ENCODE peak calls at places on chromosomes 16 and 17, in six cellular contexts. L is GM23248, N is IMR-90, A is upper lobe of left lung, Y is neuronal stem cell, H is mammary epithelial cell. I is an unnamed sample.

GRCh38 chr17:2710075-2710803 is 1.3 kb downstream of the CLUH start:
- DNase-seq in A (no peak), N (no peak), Y (no peak), H (no peak), L (peak), I (no peak)

GRCh38 chr16:85431431-85432124 is 181.5 kb upstream of the GSE1 start:
- DNase-seq in Y (no peak), N (no peak), H (no peak), A (no peak), L (no peak), I (no peak)

GRCh38 chr16:67934306-67935095 is 2.1 kb downstream of the PSMB10 start:
- DNase-seq in N (no peak), Y (no peak), L (no peak), H (no peak), A (no peak), I (no peak)

GRCh38 chr16:66551362-66551761 is 1.0 kb upstream of the CKLF start:
- DNase-seq in A (peak), L (peak), N (peak), Y (no peak), H (no peak), I (no peak)

GRCh38 chr17:60371818-60372510 is 20.0 kb downstream of the USP32 start:
- DNase-seq in H (no peak), N (no peak), A (no peak), Y (no peak), L (no peak), I (no peak)

GRCh38 chr16:86718118-86718517 is 139.8 kb downstream of the FOXL1 start:
- DNase-seq in A (no peak), N (peak), H (peak), L (no peak), Y (no peak), I (peak)

GRCh38 chr16:10356870-10357842 is 28.7 kb upstream of the ATF7IP2 start:
- DNase-seq in A (no peak), L (no peak), N (no peak), Y (no peak), H (no peak), I (no peak)

GRCh38 chr16:58960484-58960883 is 226.4 kb upstream of the GOT2 start:
- DNase-seq in N (no peak), Y (no peak), L (no peak), H (no peak), A (no peak), I (no peak)

GRCh38 chr17:2064511-2064910 is 9.6 kb downstream of the HIC1 start:
- DNase-seq in Y (no peak), N (no peak), H (no peak), A (no peak), L (no peak), I (no peak)

GRCh38 chr16:17476414-17477259 is 5.9 kb upstream of the XYLT1 start:
- DNase-seq in Y (no peak), H (peak), L (peak), N (peak), A (no peak), I (no peak)
- H3K27ac ChIP-seq in Y (no peak), H (no peak), L (no peak), N (no peak), A (no peak), I (no peak)

GRCh38 chr17:61413654-61414133 is 14.1 kb downstream of the TBX2 start:
- DNase-seq in L (no peak), A (no peak), H (no peak), N (no peak), Y (no peak), I (no peak)

GRCh38 chr17:61412860-61413653 is 13.4 kb downstream of the TBX2 start:
- DNase-seq in L (no peak), H (no peak), A (no peak), Y (no peak), N (no peak), I (peak)

GRCh38 chr17:61415374-61416210 is 15.9 kb downstream of the TBX2 start:
- DNase-seq in Y (no peak), A (no peak), N (peak), H (no peak), L (peak), I (peak)

GRCh38 chr17:61414936-61415251 is 15.3 kb downstream of the TBX2 start:
- DNase-seq in H (no peak), A (no peak), N (no peak), Y (no peak), L (no peak), I (no peak)

DNA sequence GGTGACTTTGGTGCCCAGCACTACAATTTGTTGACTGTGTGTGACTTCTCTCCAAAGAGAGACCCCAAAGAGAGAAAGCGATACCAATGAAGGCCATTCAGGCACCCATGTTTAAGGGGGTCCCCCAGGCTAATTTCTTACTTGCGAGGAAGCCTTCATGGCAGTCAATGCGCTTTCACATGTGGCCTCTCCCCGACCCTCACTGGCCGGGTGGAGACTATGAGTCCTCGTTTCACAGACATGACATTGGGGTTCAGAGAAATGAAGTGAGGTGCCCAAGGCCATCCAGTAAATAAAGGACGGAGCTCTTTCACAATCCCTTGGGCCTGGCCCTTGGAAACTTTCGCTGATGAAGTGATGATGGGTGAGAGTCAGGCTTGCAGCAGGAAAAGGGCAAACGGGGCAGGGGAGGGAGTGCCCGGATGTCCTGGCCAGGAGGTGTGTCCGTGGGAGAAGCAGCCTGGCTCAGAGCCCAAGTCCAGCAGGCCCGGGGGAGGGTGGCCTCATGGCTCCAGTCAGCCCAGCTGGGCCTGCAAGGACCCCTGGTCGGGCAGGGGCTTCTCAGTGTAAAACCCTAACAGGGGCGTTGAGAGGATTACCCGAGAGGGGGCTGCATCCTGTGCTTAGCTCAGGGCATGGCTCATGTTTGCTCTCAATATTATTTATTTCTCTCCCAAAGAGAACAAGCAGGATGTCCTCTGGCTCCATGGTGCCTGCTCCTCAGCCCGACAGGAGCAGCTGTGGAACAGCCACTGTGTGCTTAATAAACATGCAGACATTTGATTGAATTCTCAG is 14.7 kb downstream of the TBX2 start:
- DNase-seq in Y (no peak), L (no peak), H (no peak), N (no peak), A (no peak), I (peak)
- H3K27ac ChIP-seq in Y (no peak), L (no peak), H (no peak), N (no peak), A (peak), I (no peak)

DNA sequence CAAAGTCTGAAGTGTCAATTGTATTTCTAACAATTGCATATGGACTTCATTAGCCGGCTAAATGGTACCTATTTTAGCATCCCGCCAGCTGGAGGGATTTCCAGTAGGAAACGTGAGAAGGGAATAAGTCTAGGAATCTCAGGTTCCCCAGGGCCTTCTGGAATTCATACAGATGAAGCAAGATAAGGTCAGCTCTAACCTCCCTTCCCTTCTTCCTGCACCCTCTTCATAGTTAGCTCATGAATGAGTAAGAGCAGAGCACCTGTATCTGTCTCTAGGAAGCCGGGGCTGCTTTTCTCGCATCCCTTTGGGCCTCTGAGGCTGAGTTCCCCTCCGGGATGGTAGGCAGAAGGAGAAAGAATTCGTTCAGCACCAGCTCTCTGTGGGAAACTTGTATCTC is 213.1 kb upstream of the ELAC2 start:
- DNase-seq in L (no peak), N (no peak), A (no peak), Y (no peak), H (no peak), I (no peak)
- H3K27ac ChIP-seq in L (no peak), N (no peak), A (no peak), Y (no peak), H (no peak), I (no peak)

DNA sequence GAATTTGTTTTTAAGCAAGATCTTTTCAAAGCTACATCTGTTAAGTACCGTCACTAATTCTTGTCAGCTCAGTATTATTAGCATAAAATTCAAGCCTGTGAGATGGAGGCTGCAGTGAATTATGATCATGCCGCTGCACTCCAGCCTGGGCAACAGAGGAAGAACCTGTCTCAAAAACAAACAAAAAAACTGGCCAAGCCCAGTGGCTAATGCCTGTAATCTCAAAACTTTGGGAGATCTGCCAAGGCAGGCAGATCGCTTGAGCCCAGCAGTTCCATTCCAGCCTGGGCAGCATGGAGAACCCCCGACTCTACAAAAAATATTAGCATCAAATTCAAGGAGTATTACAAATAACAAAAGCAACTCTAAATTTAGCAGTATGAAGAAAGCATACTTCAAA is 88.0 kb downstream of the STXBP4 start:
- DNase-seq in A (peak), H (no peak), L (no peak), Y (no peak), N (no peak), I (no peak)
- H3K27ac ChIP-seq in A (no peak), H (no peak), L (no peak), Y (no peak), N (no peak), I (no peak)

DNA sequence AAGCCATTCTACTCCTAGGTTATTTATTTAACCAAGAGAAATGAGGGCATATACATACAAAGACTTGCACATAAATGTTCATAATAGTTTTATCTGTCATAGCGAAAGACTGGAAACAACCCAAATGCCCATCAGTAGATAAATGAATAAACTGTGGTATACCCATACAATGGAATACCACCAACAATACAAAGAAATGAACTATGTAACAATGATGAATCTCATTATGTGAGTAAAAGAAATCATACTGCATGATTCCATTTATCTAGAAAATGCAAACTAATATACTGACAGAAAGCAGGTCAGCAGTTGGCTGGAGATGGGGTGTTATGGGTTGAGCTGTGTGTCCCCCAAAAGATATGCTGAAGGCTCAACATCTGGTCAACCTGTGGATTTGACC is 57.3 kb downstream of the CEP95 start:
- DNase-seq in N (no peak), H (no peak), L (no peak), Y (no peak), A (no peak), I (no peak)
- H3K27ac ChIP-seq in N (no peak), H (no peak), L (peak), Y (no peak), A (no peak), I (no peak)

GRCh38 chr17:78141437-78142112 is 4.6 kb upstream of the C17orf99 start:
- DNase-seq in A (no peak), L (no peak), H (peak), Y (no peak), N (no peak), I (no peak)

GRCh38 chr17:78144736-78145641 is 1.2 kb upstream of the C17orf99 start:
- DNase-seq in L (no peak), H (no peak), N (no peak), A (peak), Y (no peak), I (peak)

GRCh38 chr17:78144146-78144719 is 2.0 kb upstream of the C17orf99 start:
- DNase-seq in L (peak), N (peak), H (peak), Y (no peak), A (peak), I (no peak)

GRCh38 chr17:78142113-78142861 is 3.9 kb upstream of the C17orf99 start:
- DNase-seq in A (peak), L (peak), Y (no peak), H (peak), N (peak), I (peak)

GRCh38 chr17:78143214-78144145 is 2.7 kb upstream of the C17orf99 start:
- DNase-seq in A (no peak), N (no peak), Y (no peak), H (no peak), L (no peak), I (no peak)
- H3K27ac ChIP-seq in A (peak), N (no peak), Y (no peak), H (no peak), L (no peak), I (peak)

GRCh38 chr17:78082988-78083387 is 45.6 kb downstream of the TMC6 start:
- DNase-seq in N (no peak), Y (no peak), L (no peak), H (no peak), A (no peak), I (no peak)
- H3K27ac ChIP-seq in N (no peak), Y (no peak), L (no peak), H (no peak), A (no peak), I (no peak)

DNA sequence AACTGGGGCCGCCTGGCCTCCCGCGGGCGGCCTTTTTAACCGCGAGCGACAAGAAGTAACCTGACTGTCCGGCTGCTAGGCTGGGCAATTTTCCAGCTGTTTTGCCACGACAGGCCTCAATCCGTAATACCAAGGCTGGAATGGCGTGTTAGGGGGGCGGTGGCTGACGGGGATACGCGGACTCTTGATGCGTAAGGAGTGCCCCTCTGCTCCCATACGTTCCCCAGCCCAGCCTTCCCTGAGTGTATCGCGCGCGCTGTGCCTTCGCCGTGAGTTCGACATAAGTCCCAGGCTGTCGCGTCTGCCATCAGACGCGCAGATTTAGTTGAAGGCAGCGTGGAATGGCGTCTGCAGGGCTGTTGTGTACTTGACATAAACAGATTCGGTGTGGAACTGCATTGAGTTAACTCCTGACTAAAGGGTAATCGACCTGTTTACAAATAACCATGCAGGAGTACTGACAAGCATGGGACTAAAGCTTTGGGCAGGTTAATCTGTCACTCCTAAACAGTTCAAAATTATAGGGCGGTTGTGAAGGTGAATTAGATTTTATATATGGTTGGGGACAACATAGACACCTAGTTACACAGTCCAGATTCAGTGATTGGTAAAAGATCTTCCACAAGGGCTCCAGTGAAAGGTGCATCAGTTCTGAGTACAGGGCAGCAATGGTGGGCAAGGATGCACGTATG is 16.6 kb upstream of the ERN1 start:
- DNase-seq in A (peak), N (peak), H (peak), L (peak), Y (no peak), I (peak)
- H3K27ac ChIP-seq in A (peak), N (peak), H (peak), L (peak), Y (peak), I (peak)

GRCh38 chr17:50203086-50203485 is 1.7 kb upstream of the COL1A1 start:
- DNase-seq in L (peak), N (peak), A (no peak), Y (no peak), H (no peak), I (no peak)
- H3K27ac ChIP-seq in L (peak), N (peak), A (no peak), Y (no peak), H (no peak), I (peak)

GRCh38 chr16:84350611-84351400 is 17.5 kb upstream of the ATP2C2 start:
- DNase-seq in N (no peak), L (no peak), A (no peak), H (no peak), Y (no peak), I (no peak)
- H3K27ac ChIP-seq in N (no peak), L (no peak), A (no peak), H (no peak), Y (peak), I (no peak)

I was measured in breast epithelium.